ENCODE peak calls at places on chromosomes 1 and 21, in seven cellular contexts. F is WTC11, U is GM23338, J is astrocyte of the spinal cord, Q is IMR-90, O is heart left ventricle, S is psoas muscle. M is an unnamed sample.

GRCh38 chr1:192401832-192402231 is 85.0 kb downstream of the RGS21 start:
- DNase-seq in Q (peak), S (no peak), U (no peak), F (no peak), O (no peak), J (peak), M (no peak)

GRCh38 chr1:87852410-87853202 is 523.9 kb downstream of the LMO4 start:
- DNase-seq in U (no peak), F (no peak), S (no peak), J (no peak), Q (no peak), O (no peak), M (no peak)

GRCh38 chr1:85048296-85049064 is at the start of gene MCOLN3:
- DNase-seq in U (peak), J (no peak), O (no peak), S (peak), F (peak), Q (no peak), M (no peak)

GRCh38 chr1:225813250-225813964 is 3.5 kb downstream of the EPHX1 start:
- DNase-seq in F (no peak), J (peak), O (peak), S (peak), Q (peak), U (peak), M (no peak)

GRCh38 chr1:180282401-180282800 is 52.3 kb downstream of the LHX4 start:
- DNase-seq in U (no peak), O (no peak), Q (no peak), J (no peak), S (no peak), F (no peak), M (no peak)

GRCh38 chr1:158654570-158654969 is 31.9 kb downstream of the SPTA1 start:
- DNase-seq in S (no peak), J (no peak), F (no peak), Q (no peak), U (peak), O (peak), M (no peak)

GRCh38 chr1:207316141-207316540 is 5.3 kb upstream of the CD55 start:
- DNase-seq in F (no peak), S (no peak), J (no peak), Q (no peak), O (no peak), U (peak), M (no peak)

GRCh38 chr1:94947453-94947852 is 20.5 kb upstream of the CNN3 start:
- DNase-seq in O (peak), U (no peak), F (no peak), J (peak), Q (peak), S (no peak), M (peak)

GRCh38 chr1:157542676-157543075 is 9.6 kb downstream of the FCRL5 start:
- DNase-seq in S (no peak), U (no peak), O (peak), J (no peak), F (no peak), Q (no peak), M (no peak)

GRCh38 chr1:95116666-95117206 is 419 bp upstream of the TLCD4 start:
- DNase-seq in O (peak), F (peak), Q (peak), J (peak), U (peak), S (peak), M (peak)

GRCh38 chr1:110082477-110082876 is 12.0 kb upstream of the ALX3 start:
- DNase-seq in Q (no peak), U (no peak), S (peak), J (no peak), O (no peak), F (no peak), M (no peak)

GRCh38 chr1:68024635-68025338 is 25.6 kb downstream of the DIRAS3 start:
- DNase-seq in J (no peak), O (no peak), S (no peak), Q (no peak), U (no peak), F (no peak), M (no peak)

GRCh38 chr1:153962088-153963029 is 978 bp downstream of the SLC39A1 start:
- DNase-seq in J (peak), S (peak), F (no peak), O (no peak), U (peak), Q (peak), M (peak)

GRCh38 chr21:38244407-38244787 is 12.4 kb upstream of the KCNJ15 start:
- DNase-seq in J (no peak), U (no peak), F (no peak), Q (no peak), S (no peak), O (no peak), M (peak)

GRCh38 chr1:209787551-209787950 is 3.2 kb upstream of the C1orf74 start:
- DNase-seq in O (peak), Q (peak), F (no peak), S (no peak), J (no peak), U (no peak), M (no peak)

GRCh38 chr1:220271706-220272046 is 577 bp downstream of the RAB3GAP2 start:
- DNase-seq in F (no peak), S (no peak), O (no peak), Q (peak), J (peak), U (peak), M (no peak)

GRCh38 chr1:37303884-37304574 is 170.4 kb upstream of the ZC3H12A start:
- DNase-seq in Q (no peak), O (no peak), J (no peak), S (no peak), F (no peak), U (no peak), M (no peak)

GRCh38 chr1:214551052-214551435 is 358 bp downstream of the PTPN14 start:
- DNase-seq in F (peak), S (peak), J (no peak), O (peak), Q (no peak), U (peak), M (no peak)

GRCh38 chr1:95340056-95340455 is 106.0 kb downstream of the RWDD3 start:
- DNase-seq in F (no peak), S (no peak), U (no peak), J (no peak), Q (no peak), O (peak), M (no peak)

GRCh38 chr1:87869563-87869962 is 540.9 kb downstream of the LMO4 start:
- DNase-seq in O (no peak), U (no peak), J (peak), F (no peak), S (no peak), Q (peak), M (peak)

GRCh38 chr1:110634455-110635281 is 28.5 kb upstream of the KCNA2 start:
- DNase-seq in S (peak), O (peak), F (no peak), U (no peak), Q (peak), J (peak), M (peak)

GRCh38 chr1:36365310-36365895 is 20.3 kb downstream of the STK40 start:
- DNase-seq in U (no peak), Q (peak), S (peak), O (peak), F (no peak), J (no peak), M (peak)

GRCh38 chr1:113205980-113206766 is 133.2 kb downstream of the LRIG2 start:
- DNase-seq in S (no peak), U (no peak), J (no peak), O (no peak), Q (no peak), F (no peak), M (no peak)

GRCh38 chr1:12144236-12144635 is 22.6 kb upstream of the TNFRSF1B start:
- DNase-seq in S (no peak), U (no peak), Q (no peak), F (no peak), O (no peak), J (no peak), M (no peak)

DNA sequence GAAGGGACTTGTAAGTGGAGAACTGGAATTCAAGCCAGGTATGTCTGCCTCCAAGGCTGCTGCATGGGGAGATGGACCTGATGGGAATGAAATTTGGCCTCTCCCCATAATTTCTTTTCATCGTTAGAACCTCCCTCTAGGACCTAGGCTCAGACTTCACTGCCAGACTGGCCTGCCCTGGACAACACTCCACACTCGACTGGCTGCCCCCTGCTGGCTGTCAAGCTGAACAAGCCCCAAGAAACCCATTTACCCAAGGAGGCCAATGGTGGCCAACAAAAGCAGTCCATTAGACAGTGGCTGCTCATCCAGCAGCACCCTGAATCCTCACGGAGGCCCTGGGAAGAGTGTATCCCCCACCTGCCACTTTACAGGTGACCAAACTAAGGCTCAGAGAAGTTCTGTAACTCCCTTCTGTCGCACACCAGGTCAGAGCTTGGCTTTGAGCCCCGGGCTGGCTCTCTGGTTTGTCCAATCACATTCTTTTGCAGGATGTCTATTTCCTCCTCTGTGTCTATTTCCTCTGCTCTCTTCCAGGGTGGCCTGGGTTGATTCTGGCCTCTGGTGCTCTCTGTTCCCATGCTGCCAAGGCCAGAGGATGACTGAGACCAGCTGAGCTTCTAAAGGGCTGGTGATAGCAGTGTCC is 3.8 kb downstream of the RNF186 start:
- DNase-seq in F (peak), Q (peak), J (peak), U (peak), S (peak), O (no peak), M (peak)
- TF ChIP-seq CTCF in F (peak), Q (peak), J (peak), U (peak), S (peak), O (peak), M (peak)

DNA sequence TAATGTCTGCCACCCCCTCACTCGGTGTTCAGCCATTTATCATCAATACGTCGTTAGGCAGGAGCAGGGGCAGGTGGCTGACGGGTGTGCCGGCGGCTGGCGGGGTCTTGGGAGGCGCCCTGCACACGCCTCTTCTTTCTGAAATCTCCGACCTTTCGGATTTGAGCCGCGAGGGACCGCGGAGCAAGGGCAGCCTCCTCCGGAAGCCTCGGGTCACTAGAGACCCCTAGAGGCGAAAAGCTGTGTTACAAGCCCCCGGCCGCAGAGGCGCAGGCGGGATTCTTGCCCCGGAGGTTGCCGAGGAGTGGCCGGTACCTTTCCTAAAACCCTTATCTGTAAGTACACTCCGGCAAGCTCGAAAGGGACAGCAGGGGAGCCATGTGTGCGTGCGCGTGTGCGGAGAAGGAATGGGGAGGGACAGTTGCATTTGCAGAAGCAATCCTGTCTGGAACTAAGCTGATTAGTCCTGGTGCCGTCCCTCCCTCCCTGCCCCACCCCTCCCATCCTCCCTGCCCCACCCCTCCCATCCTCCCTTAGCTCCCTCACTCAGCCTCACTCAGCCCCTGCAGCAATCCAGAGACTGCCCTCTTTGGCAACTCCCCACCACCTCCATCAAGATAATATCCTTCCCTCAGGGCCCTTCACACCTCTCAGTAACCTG is 11.0 kb downstream of the BRINP2 start:
- DNase-seq in Q (peak), S (peak), J (peak), O (peak), U (peak), F (peak), M (peak)
- TF ChIP-seq CTCF in Q (peak), S (peak), J (peak), O (peak), U (peak), F (peak), M (peak)

GRCh38 chr1:9198538-9199361 is 35.8 kb upstream of the H6PD start:
- DNase-seq in Q (peak), F (peak), O (no peak), J (peak), U (peak), S (peak), M (no peak)
- TF ChIP-seq CTCF in Q (peak), F (no peak), O (no peak), J (peak), U (peak), S (peak), M (peak)

GRCh38 chr1:103948526-103948925 is 198.8 kb downstream of the AMY1C start:
- DNase-seq in F (no peak), Q (no peak), J (no peak), U (no peak), S (no peak), O (no peak), M (no peak)
- TF ChIP-seq CTCF in F (no peak), Q (peak), J (no peak), U (no peak), S (peak), O (no peak), M (peak)

DNA sequence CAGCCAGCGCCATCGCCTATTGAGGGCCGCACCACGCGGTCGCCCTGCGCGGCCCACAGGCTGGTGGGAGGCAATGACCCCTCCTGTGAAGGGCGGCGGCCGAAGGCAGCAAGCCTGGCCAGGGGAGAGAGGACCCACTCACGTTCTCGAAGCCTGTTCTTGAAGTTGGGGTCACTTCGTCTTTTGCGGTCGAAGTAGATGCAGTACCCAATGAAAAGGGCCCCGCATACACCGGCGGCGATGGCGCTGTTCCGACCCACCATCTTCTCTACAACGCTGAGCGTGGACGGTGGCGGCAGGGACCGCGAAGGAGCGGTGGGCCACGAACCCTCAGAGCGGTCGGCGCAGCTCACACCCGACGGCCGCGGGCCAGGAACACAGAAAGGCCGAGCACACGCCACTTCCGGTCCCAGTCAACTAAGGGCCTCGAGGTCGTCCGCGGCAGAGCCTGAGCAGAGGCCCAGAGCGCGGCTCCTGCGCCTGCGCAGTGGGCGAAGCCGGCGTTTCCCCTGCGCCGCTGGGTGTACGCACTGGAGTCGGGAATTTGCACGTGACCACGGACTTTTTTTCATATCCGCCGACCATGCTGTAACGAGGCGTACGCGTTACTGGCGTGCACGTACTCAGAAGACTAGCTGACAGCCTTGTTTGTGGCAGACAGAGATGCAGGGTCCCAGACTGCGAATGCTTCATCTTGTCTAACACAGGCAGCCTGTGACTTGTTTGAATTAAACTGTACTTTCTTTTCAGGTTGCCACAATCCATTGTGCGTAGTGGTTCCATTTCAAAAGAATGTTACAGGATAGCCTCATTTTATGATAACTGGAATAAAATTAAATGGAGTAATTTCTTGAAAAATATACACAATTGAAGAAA is at the start of gene TOMM20:
- DNase-seq in J (peak), O (peak), U (peak), Q (peak), S (peak), F (peak), M (peak)
- TF ChIP-seq CTCF in J (no peak), O (no peak), U (peak), Q (no peak), S (no peak), F (no peak), M (peak)

DNA sequence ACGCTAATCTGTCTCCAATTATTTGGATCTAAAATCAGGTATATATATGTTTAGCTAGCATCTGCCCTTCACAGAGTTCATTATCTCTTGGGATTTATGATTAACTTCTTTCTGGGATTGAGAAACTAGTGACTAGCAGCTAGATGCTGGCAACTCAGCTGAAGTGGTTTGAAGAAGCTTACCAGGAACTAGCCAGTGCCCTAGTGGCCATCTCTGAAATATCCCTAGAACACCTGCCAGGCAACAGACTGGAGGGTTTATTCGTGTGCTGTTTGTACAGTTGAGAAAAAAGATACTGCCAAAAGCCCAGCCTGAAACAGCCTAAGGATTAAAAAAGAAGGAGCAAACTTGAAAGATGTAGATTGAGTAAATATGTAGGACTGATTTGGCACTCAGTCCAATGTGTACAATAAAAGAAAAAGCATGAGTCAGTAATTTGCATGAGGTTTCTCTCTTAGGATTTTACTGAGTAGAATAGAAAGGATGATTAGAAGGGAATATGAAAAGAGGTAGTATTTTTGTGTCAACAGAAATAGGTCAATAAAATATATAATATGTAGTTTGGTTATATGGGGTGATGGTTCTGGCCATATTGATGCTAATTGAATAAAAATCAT is 1144.6 kb upstream of the ADGRL2 start:
- DNase-seq in F (peak), Q (no peak), J (peak), U (peak), O (no peak), S (no peak), M (no peak)
- TF ChIP-seq CTCF in F (peak), Q (no peak), J (peak), U (peak), O (no peak), S (no peak), M (no peak)

DNA sequence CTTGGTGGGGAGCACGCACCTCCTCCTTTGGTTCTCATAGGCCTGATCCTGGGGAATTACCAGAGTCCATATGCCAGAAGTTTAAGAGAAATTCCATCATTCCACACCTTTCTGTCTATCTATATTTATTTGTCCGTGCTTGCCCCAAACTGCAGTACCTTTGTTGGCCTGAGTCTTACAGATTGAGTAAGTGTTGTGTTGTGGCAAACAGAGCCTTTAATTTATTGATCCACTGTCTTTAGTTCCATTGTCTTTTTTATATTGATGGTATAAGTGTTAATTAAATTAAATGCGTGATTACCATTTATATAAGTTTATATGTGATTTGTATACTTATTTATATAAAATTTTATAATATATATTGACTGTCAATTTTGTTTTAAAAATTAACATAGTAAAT is 4.9 kb downstream of the SH3BGR start:
- DNase-seq in Q (no peak), J (no peak), O (no peak), U (peak), F (no peak), S (no peak), M (no peak)
- TF ChIP-seq CTCF in Q (no peak), J (no peak), O (no peak), U (no peak), F (no peak), S (peak), M (peak)

M was measured in HFFc6.